ENCODE peak calls at places on chromosomes 13 and 19, in five cellular contexts. P, D, X, J and K are unnamed samples.

GRCh38 chr13:103315701-103316100 is 249.5 kb upstream of the SLC10A2 start:
- DNase-seq in J (no peak), X (no peak), P (no peak), D (no peak), K (no peak)

GRCh38 chr19:45547211-45547770 is 37.3 kb downstream of the OPA3 start:
- DNase-seq in D (no peak), X (no peak), J (no peak), P (no peak), K (no peak)

GRCh38 chr13:104823071-104823470 is 1712.4 kb downstream of the EFNB2 start:
- DNase-seq in J (no peak), D (no peak), P (no peak), X (no peak), K (no peak)

GRCh38 chr13:42796747-42797356 is 15.5 kb downstream of the FAM216B start:
- DNase-seq in D (no peak), X (no peak), J (no peak), P (no peak), K (no peak)

GRCh38 chr19:35805518-35806102 is 7.0 kb downstream of the PRODH2 start:
- DNase-seq in J (no peak), P (no peak), D (no peak), X (no peak), K (no peak)

GRCh38 chr13:114067381-114067885 is 65.0 kb downstream of the RASA3 start:
- DNase-seq in D (no peak), X (peak), P (no peak), J (peak), K (peak)

GRCh38 chr19:4369888-4370260 is 26.5 kb downstream of the MPND start:
- DNase-seq in J (peak), D (no peak), P (no peak), X (peak), K (peak)

GRCh38 chr13:33353210-33353609 is 67.7 kb upstream of the STARD13 start:
- DNase-seq in X (peak), P (no peak), D (no peak), J (peak), K (no peak)

GRCh38 chr19:55075366-55075998 is at the start of gene EPS8L1:
- DNase-seq in J (peak), P (no peak), D (no peak), X (peak), K (no peak)

GRCh38 chr13:101360525-101360924 is 55.8 kb downstream of the NALCN start:
- DNase-seq in J (no peak), P (no peak), D (no peak), X (no peak), K (no peak)

GRCh38 chr19:3157096-3157845 is 21.3 kb upstream of the S1PR4 start:
- DNase-seq in D (no peak), P (no peak), J (no peak), X (no peak), K (no peak)

GRCh38 chr13:96532804-96533203 is 442.9 kb downstream of the HS6ST3 start:
- DNase-seq in X (no peak), P (no peak), J (no peak), D (no peak), K (no peak)

GRCh38 chr13:43305416-43305815 is 282.0 kb downstream of the DNAJC15 start:
- DNase-seq in P (no peak), D (no peak), X (no peak), J (no peak), K (peak)

GRCh38 chr19:49362926-49363264 is 679 bp upstream of the TEAD2 start:
- DNase-seq in P (peak), X (peak), D (peak), J (no peak), K (no peak)

GRCh38 chr19:50344661-50345318 is 15.6 kb upstream of the KCNC3 start:
- DNase-seq in D (no peak), J (no peak), P (no peak), X (peak), K (no peak)

GRCh38 chr13:24741016-24741662 is 22.8 kb upstream of the RNF17 start:
- DNase-seq in D (peak), P (no peak), X (no peak), J (no peak), K (no peak)

GRCh38 chr19:41939861-41940442 is 11.7 kb upstream of the ERFL start:
- DNase-seq in J (no peak), D (no peak), P (no peak), X (no peak), K (no peak)

GRCh38 chr13:81639984-81640582 is 1299.2 kb upstream of the SPRY2 start:
- DNase-seq in D (peak), X (no peak), P (no peak), J (no peak), K (no peak)

GRCh38 chr19:14031719-14032480 is at the start of gene IL27RA:
- DNase-seq in J (peak), P (peak), D (peak), X (peak), K (peak)

GRCh38 chr13:111429064-111429558 is 108.7 kb downstream of the TEX29 start:
- DNase-seq in P (no peak), D (peak), J (peak), X (no peak), K (peak)

GRCh38 chr19:10404888-10405808 is 1.8 kb upstream of the CDC37 start:
- DNase-seq in D (no peak), P (peak), X (no peak), J (no peak), K (no peak)

GRCh38 chr19:5273782-5274181 is 66.8 kb downstream of the PTPRS start:
- DNase-seq in D (no peak), X (no peak), J (no peak), P (no peak), K (no peak)

GRCh38 chr19:39410620-39411005 is 1.9 kb upstream of the PLEKHG2 start:
- DNase-seq in J (no peak), D (peak), P (no peak), X (no peak), K (no peak)

GRCh38 chr19:32178841-32179410 is 166.5 kb upstream of the ZNF507 start:
- DNase-seq in X (no peak), D (no peak), P (no peak), J (no peak), K (no peak)

GRCh38 chr13:29456419-29456818 is 139.1 kb downstream of the SLC7A1 start:
- DNase-seq in X (no peak), J (no peak), P (no peak), D (no peak), K (no peak)

GRCh38 chr13:43662976-43663375 is 123.8 kb downstream of the ENOX1 start:
- DNase-seq in X (no peak), D (no peak), J (no peak), P (no peak), K (peak)

GRCh38 chr13:50485979-50486935 is 357.2 kb downstream of the DLEU7 start:
- DNase-seq in P (no peak), X (no peak), D (peak), J (no peak), K (peak)

GRCh38 chr19:30120860-30121484 is 178.9 kb downstream of the URI1 start:
- DNase-seq in J (no peak), D (no peak), X (no peak), P (no peak), K (no peak)

GRCh38 chr19:2558543-2558942 is 82.6 kb downstream of the GADD45B start:
- DNase-seq in P (no peak), X (no peak), J (no peak), D (no peak), K (no peak)

GRCh38 chr19:12484371-12485322 is at the start of gene ZNF709:
- DNase-seq in X (peak), J (peak), D (peak), P (peak), K (peak)